ENCODE peak calls at places on chromosomes 2 and 18, in four cellular contexts. K is ureter; X is naive thymus-derived CD8-positive, alpha-beta T cell; U is cardiac fibroblast. N is an unnamed sample.

GRCh38 chr2:15531095-15531854 is 29.9 kb downstream of the NBAS start:
- DNase-seq in K (no peak), U (no peak), X (no peak), N (no peak)

GRCh38 chr18:48862116-48862515 is 88.6 kb downstream of the SMAD7 start:
- DNase-seq in U (no peak), X (no peak), K (no peak), N (no peak)

GRCh38 chr2:40746150-40746549 is 294.3 kb upstream of the SLC8A1 start:
- DNase-seq in U (no peak), X (no peak), K (no peak), N (no peak)

GRCh38 chr18:59570101-59570875 is 126.9 kb downstream of the CCBE1 start:
- DNase-seq in K (no peak), U (peak), X (no peak), N (no peak)

GRCh38 chr18:30903566-30903965 is 139.0 kb downstream of the DSC3 start:
- DNase-seq in U (peak), X (no peak), K (no peak), N (no peak)

GRCh38 chr2:154158101-154158500 is 286.4 kb downstream of the GALNT13 start:
- DNase-seq in U (peak), K (no peak), X (no peak), N (no peak)

GRCh38 chr18:78993014-78993926 is 13.7 kb downstream of the SALL3 start:
- DNase-seq in X (no peak), U (no peak), K (no peak), N (no peak)

GRCh38 chr2:229340086-229340760 is 69.1 kb upstream of the PID1 start:
- DNase-seq in U (peak), K (no peak), X (no peak), N (no peak)

GRCh38 chr2:222973237-222973636 is 78.8 kb upstream of the KCNE4 start:
- DNase-seq in X (no peak), U (no peak), K (no peak), N (no peak)

GRCh38 chr2:191045141-191045540 is 31.2 kb upstream of the STAT1 start:
- DNase-seq in X (no peak), U (no peak), K (no peak), N (no peak)

GRCh38 chr18:13551305-13551603 is 175.1 kb downstream of the FAM210A start:
- DNase-seq in X (no peak), U (no peak), K (no peak), N (no peak)

GRCh38 chr2:107810734-107811133 is 16.0 kb upstream of the RGPD4 start:
- DNase-seq in X (no peak), K (no peak), U (no peak), N (no peak)

GRCh38 chr2:36408198-36408703 is 52.7 kb downstream of the CRIM1 start:
- DNase-seq in K (no peak), U (peak), X (no peak), N (no peak)